ENCODE peak calls at places on chromosome 22, in ten cellular contexts. One of them, this sample, is unnamed.

GRCh38 chr22:40955516-40955915 is 4.3 kb downstream of the RBX1 start:
- DNase-seq in MM.1S: no peak
- DNase-seq in SK-N-SH: no peak
- DNase-seq in T-cell: no peak
- DNase-seq in ELR: peak
- DNase-seq in activated CD4-positive, alpha-beta T cell treated with anti-CD3 and anti-CD28 coated beads, Interleukin-2, amount 10 ng/mL, durations not matched to agents 7 days and 5 days: no peak
- DNase-seq in T-helper 2 cell: no peak
- DNase-seq in thoracic aorta: no peak
- DNase-seq in H1: no peak
- DNase-seq in HFFc6: peak
- DNase-seq in this sample: no peak

GRCh38 chr22:44819966-44820631 is 67.7 kb downstream of the ARHGAP8 start:
- DNase-seq in MM.1S: no peak
- DNase-seq in SK-N-SH: no peak
- DNase-seq in T-cell: no peak
- DNase-seq in ELR: no peak
- DNase-seq in activated CD4-positive, alpha-beta T cell treated with anti-CD3 and anti-CD28 coated beads, Interleukin-2, amount 10 ng/mL, durations not matched to agents 7 days and 5 days: no peak
- DNase-seq in T-helper 2 cell: no peak
- DNase-seq in thoracic aorta: no peak
- DNase-seq in H1: peak
- DNase-seq in HFFc6: no peak
- DNase-seq in this sample: no peak

GRCh38 chr22:19974233-19974861 is 32.7 kb upstream of the TXNRD2 start:
- DNase-seq in MM.1S: peak
- DNase-seq in SK-N-SH: peak
- DNase-seq in T-cell: no peak
- DNase-seq in ELR: peak
- DNase-seq in activated CD4-positive, alpha-beta T cell treated with anti-CD3 and anti-CD28 coated beads, Interleukin-2, amount 10 ng/mL, durations not matched to agents 7 days and 5 days: peak
- DNase-seq in T-helper 2 cell: no peak
- DNase-seq in thoracic aorta: no peak
- DNase-seq in H1: peak
- DNase-seq in HFFc6: peak
- DNase-seq in this sample: peak

GRCh38 chr22:27137809-27138400 is 480.5 kb downstream of the MIAT start:
- DNase-seq in MM.1S: no peak
- DNase-seq in SK-N-SH: peak
- DNase-seq in T-cell: no peak
- DNase-seq in ELR: no peak
- DNase-seq in activated CD4-positive, alpha-beta T cell treated with anti-CD3 and anti-CD28 coated beads, Interleukin-2, amount 10 ng/mL, durations not matched to agents 7 days and 5 days: no peak
- DNase-seq in T-helper 2 cell: no peak
- DNase-seq in thoracic aorta: no peak
- DNase-seq in H1: no peak
- DNase-seq in HFFc6: no peak
- DNase-seq in this sample: peak

GRCh38 chr22:31329029-31329428 is 17.1 kb downstream of the PATZ1 start:
- DNase-seq in MM.1S: no peak
- DNase-seq in SK-N-SH: no peak
- DNase-seq in T-cell: no peak
- DNase-seq in ELR: peak
- DNase-seq in activated CD4-positive, alpha-beta T cell treated with anti-CD3 and anti-CD28 coated beads, Interleukin-2, amount 10 ng/mL, durations not matched to agents 7 days and 5 days: no peak
- DNase-seq in T-helper 2 cell: no peak
- DNase-seq in thoracic aorta: no peak
- DNase-seq in H1: no peak
- DNase-seq in HFFc6: peak
- DNase-seq in this sample: no peak

GRCh38 chr22:25900880-25901279 is 158.9 kb downstream of the MYO18B start:
- DNase-seq in MM.1S: no peak
- DNase-seq in SK-N-SH: no peak
- DNase-seq in T-cell: no peak
- DNase-seq in ELR: no peak
- DNase-seq in activated CD4-positive, alpha-beta T cell treated with anti-CD3 and anti-CD28 coated beads, Interleukin-2, amount 10 ng/mL, durations not matched to agents 7 days and 5 days: no peak
- DNase-seq in T-helper 2 cell: no peak
- DNase-seq in thoracic aorta: no peak
- DNase-seq in H1: no peak
- DNase-seq in HFFc6: no peak
- DNase-seq in this sample: peak

GRCh38 chr22:36182056-36182455 is 19.6 kb downstream of the APOL4 start:
- DNase-seq in MM.1S: no peak
- DNase-seq in SK-N-SH: no peak
- DNase-seq in T-cell: no peak
- DNase-seq in ELR: no peak
- DNase-seq in activated CD4-positive, alpha-beta T cell treated with anti-CD3 and anti-CD28 coated beads, Interleukin-2, amount 10 ng/mL, durations not matched to agents 7 days and 5 days: no peak
- DNase-seq in T-helper 2 cell: no peak
- DNase-seq in thoracic aorta: no peak
- DNase-seq in H1: no peak
- DNase-seq in HFFc6: no peak
- DNase-seq in this sample: no peak

GRCh38 chr22:19387575-19387974 is 44.0 kb downstream of the HIRA start:
- DNase-seq in MM.1S: no peak
- DNase-seq in SK-N-SH: no peak
- DNase-seq in T-cell: no peak
- DNase-seq in ELR: no peak
- DNase-seq in activated CD4-positive, alpha-beta T cell treated with anti-CD3 and anti-CD28 coated beads, Interleukin-2, amount 10 ng/mL, durations not matched to agents 7 days and 5 days: no peak
- DNase-seq in T-helper 2 cell: no peak
- DNase-seq in thoracic aorta: no peak
- DNase-seq in H1: no peak
- DNase-seq in HFFc6: no peak
- DNase-seq in this sample: no peak

GRCh38 chr22:29073618-29074275 is 912 bp downstream of the KREMEN1 start:
- DNase-seq in MM.1S: no peak
- DNase-seq in SK-N-SH: no peak
- DNase-seq in T-cell: no peak
- DNase-seq in ELR: peak
- DNase-seq in activated CD4-positive, alpha-beta T cell treated with anti-CD3 and anti-CD28 coated beads, Interleukin-2, amount 10 ng/mL, durations not matched to agents 7 days and 5 days: no peak
- DNase-seq in T-helper 2 cell: no peak
- DNase-seq in thoracic aorta: no peak
- DNase-seq in H1: peak
- DNase-seq in HFFc6: no peak
- DNase-seq in this sample: peak

GRCh38 chr22:31451709-31452571 is 37.7 kb downstream of the EIF4ENIF1 start:
- DNase-seq in MM.1S: peak
- DNase-seq in SK-N-SH: peak
- DNase-seq in T-cell: no peak
- DNase-seq in ELR: peak
- DNase-seq in activated CD4-positive, alpha-beta T cell treated with anti-CD3 and anti-CD28 coated beads, Interleukin-2, amount 10 ng/mL, durations not matched to agents 7 days and 5 days: peak
- DNase-seq in T-helper 2 cell: no peak
- DNase-seq in thoracic aorta: no peak
- DNase-seq in H1: no peak
- DNase-seq in HFFc6: peak
- DNase-seq in this sample: no peak

GRCh38 chr22:38467438-38467903 is 425 bp upstream of the KDELR3 start:
- DNase-seq in MM.1S: no peak
- DNase-seq in SK-N-SH: no peak
- DNase-seq in T-cell: no peak
- DNase-seq in ELR: no peak
- DNase-seq in activated CD4-positive, alpha-beta T cell treated with anti-CD3 and anti-CD28 coated beads, Interleukin-2, amount 10 ng/mL, durations not matched to agents 7 days and 5 days: no peak
- DNase-seq in T-helper 2 cell: no peak
- DNase-seq in thoracic aorta: no peak
- DNase-seq in H1: no peak
- DNase-seq in HFFc6: no peak
- DNase-seq in this sample: peak

GRCh38 chr22:26479792-26480610 is 3.6 kb downstream of the HPS4 start:
- DNase-seq in MM.1S: no peak
- DNase-seq in SK-N-SH: no peak
- DNase-seq in T-cell: no peak
- DNase-seq in ELR: no peak
- DNase-seq in activated CD4-positive, alpha-beta T cell treated with anti-CD3 and anti-CD28 coated beads, Interleukin-2, amount 10 ng/mL, durations not matched to agents 7 days and 5 days: no peak
- DNase-seq in T-helper 2 cell: no peak
- DNase-seq in thoracic aorta: no peak
- DNase-seq in H1: no peak
- DNase-seq in HFFc6: no peak
- DNase-seq in this sample: no peak

GRCh38 chr22:42172385-42173172 is 42.0 kb upstream of the CYP2D6 start:
- DNase-seq in MM.1S: no peak
- DNase-seq in SK-N-SH: peak
- DNase-seq in T-cell: no peak
- DNase-seq in ELR: peak
- DNase-seq in activated CD4-positive, alpha-beta T cell treated with anti-CD3 and anti-CD28 coated beads, Interleukin-2, amount 10 ng/mL, durations not matched to agents 7 days and 5 days: no peak
- DNase-seq in T-helper 2 cell: no peak
- DNase-seq in thoracic aorta: no peak
- DNase-seq in H1: no peak
- DNase-seq in HFFc6: peak
- DNase-seq in this sample: no peak

GRCh38 chr22:46484156-46484860 is 53.1 kb downstream of the CELSR1 start:
- DNase-seq in MM.1S: no peak
- DNase-seq in SK-N-SH: peak
- DNase-seq in T-cell: no peak
- DNase-seq in ELR: no peak
- DNase-seq in activated CD4-positive, alpha-beta T cell treated with anti-CD3 and anti-CD28 coated beads, Interleukin-2, amount 10 ng/mL, durations not matched to agents 7 days and 5 days: no peak
- DNase-seq in T-helper 2 cell: no peak
- DNase-seq in thoracic aorta: no peak
- DNase-seq in H1: no peak
- DNase-seq in HFFc6: no peak
- DNase-seq in this sample: peak

GRCh38 chr22:45218974-45219373 is 21.7 kb downstream of the KIAA0930 start:
- DNase-seq in MM.1S: no peak
- DNase-seq in SK-N-SH: peak
- DNase-seq in T-cell: no peak
- DNase-seq in ELR: no peak
- DNase-seq in activated CD4-positive, alpha-beta T cell treated with anti-CD3 and anti-CD28 coated beads, Interleukin-2, amount 10 ng/mL, durations not matched to agents 7 days and 5 days: peak
- DNase-seq in T-helper 2 cell: no peak
- DNase-seq in thoracic aorta: no peak
- DNase-seq in H1: no peak
- DNase-seq in HFFc6: no peak
- DNase-seq in this sample: no peak

GRCh38 chr22:16960220-16960883 is 47.7 kb downstream of the GAB4 start:
- DNase-seq in MM.1S: no peak
- DNase-seq in SK-N-SH: no peak
- DNase-seq in T-cell: no peak
- DNase-seq in ELR: no peak
- DNase-seq in activated CD4-positive, alpha-beta T cell treated with anti-CD3 and anti-CD28 coated beads, Interleukin-2, amount 10 ng/mL, durations not matched to agents 7 days and 5 days: no peak
- DNase-seq in T-helper 2 cell: no peak
- DNase-seq in thoracic aorta: no peak
- DNase-seq in H1: peak
- DNase-seq in HFFc6: no peak
- DNase-seq in this sample: no peak

GRCh38 chr22:32949719-32950118 is 108.5 kb downstream of the SYN3 start:
- DNase-seq in MM.1S: no peak
- DNase-seq in SK-N-SH: peak
- DNase-seq in T-cell: no peak
- DNase-seq in ELR: no peak
- DNase-seq in activated CD4-positive, alpha-beta T cell treated with anti-CD3 and anti-CD28 coated beads, Interleukin-2, amount 10 ng/mL, durations not matched to agents 7 days and 5 days: no peak
- DNase-seq in T-helper 2 cell: no peak
- DNase-seq in thoracic aorta: no peak
- DNase-seq in H1: no peak
- DNase-seq in HFFc6: no peak
- DNase-seq in this sample: no peak

GRCh38 chr22:32649515-32650200 is 151.8 kb upstream of the TIMP3 start:
- DNase-seq in MM.1S: no peak
- DNase-seq in SK-N-SH: no peak
- DNase-seq in T-cell: no peak
- DNase-seq in ELR: peak
- DNase-seq in activated CD4-positive, alpha-beta T cell treated with anti-CD3 and anti-CD28 coated beads, Interleukin-2, amount 10 ng/mL, durations not matched to agents 7 days and 5 days: no peak
- DNase-seq in T-helper 2 cell: no peak
- DNase-seq in thoracic aorta: peak
- DNase-seq in H1: no peak
- DNase-seq in HFFc6: peak
- DNase-seq in this sample: no peak

GRCh38 chr22:41848468-41848867 is 15.6 kb downstream of the SREBF2 start:
- DNase-seq in MM.1S: no peak
- DNase-seq in SK-N-SH: no peak
- DNase-seq in T-cell: no peak
- DNase-seq in ELR: no peak
- DNase-seq in activated CD4-positive, alpha-beta T cell treated with anti-CD3 and anti-CD28 coated beads, Interleukin-2, amount 10 ng/mL, durations not matched to agents 7 days and 5 days: no peak
- DNase-seq in T-helper 2 cell: no peak
- DNase-seq in thoracic aorta: no peak
- DNase-seq in H1: no peak
- DNase-seq in HFFc6: no peak
- DNase-seq in this sample: no peak

GRCh38 chr22:39514373-39514973 is 5.9 kb upstream of the ATF4 start:
- DNase-seq in MM.1S: no peak
- DNase-seq in SK-N-SH: peak
- DNase-seq in T-cell: peak
- DNase-seq in ELR: peak
- DNase-seq in activated CD4-positive, alpha-beta T cell treated with anti-CD3 and anti-CD28 coated beads, Interleukin-2, amount 10 ng/mL, durations not matched to agents 7 days and 5 days: peak
- DNase-seq in T-helper 2 cell: no peak
- DNase-seq in thoracic aorta: no peak
- DNase-seq in H1: peak
- DNase-seq in HFFc6: no peak
- DNase-seq in this sample: peak

GRCh38 chr22:28741200-28741757 is 341 bp downstream of the CHEK2 start:
- DNase-seq in MM.1S: no peak
- DNase-seq in SK-N-SH: no peak
- DNase-seq in T-cell: no peak
- DNase-seq in ELR: no peak
- DNase-seq in activated CD4-positive, alpha-beta T cell treated with anti-CD3 and anti-CD28 coated beads, Interleukin-2, amount 10 ng/mL, durations not matched to agents 7 days and 5 days: no peak
- DNase-seq in T-helper 2 cell: no peak
- DNase-seq in thoracic aorta: no peak
- DNase-seq in H1: no peak
- DNase-seq in HFFc6: no peak
- DNase-seq in this sample: no peak

GRCh38 chr22:46749682-46750529 is 11.9 kb upstream of the CERK start:
- DNase-seq in MM.1S: no peak
- DNase-seq in SK-N-SH: no peak
- DNase-seq in T-cell: no peak
- DNase-seq in ELR: no peak
- DNase-seq in activated CD4-positive, alpha-beta T cell treated with anti-CD3 and anti-CD28 coated beads, Interleukin-2, amount 10 ng/mL, durations not matched to agents 7 days and 5 days: no peak
- DNase-seq in T-helper 2 cell: no peak
- DNase-seq in thoracic aorta: no peak
- DNase-seq in H1: no peak
- DNase-seq in HFFc6: peak
- DNase-seq in this sample: no peak

GRCh38 chr22:30159082-30159481 is 78.8 kb downstream of the HORMAD2 start:
- DNase-seq in MM.1S: no peak
- DNase-seq in SK-N-SH: no peak
- DNase-seq in T-cell: no peak
- DNase-seq in ELR: no peak
- DNase-seq in activated CD4-positive, alpha-beta T cell treated with anti-CD3 and anti-CD28 coated beads, Interleukin-2, amount 10 ng/mL, durations not matched to agents 7 days and 5 days: no peak
- DNase-seq in T-helper 2 cell: no peak
- DNase-seq in thoracic aorta: no peak
- DNase-seq in H1: no peak
- DNase-seq in HFFc6: no peak
- DNase-seq in this sample: no peak

GRCh38 chr22:44731357-44731970 is 20.9 kb upstream of the ARHGAP8 start:
- DNase-seq in MM.1S: no peak
- DNase-seq in SK-N-SH: peak
- DNase-seq in T-cell: no peak
- DNase-seq in ELR: no peak
- DNase-seq in activated CD4-positive, alpha-beta T cell treated with anti-CD3 and anti-CD28 coated beads, Interleukin-2, amount 10 ng/mL, durations not matched to agents 7 days and 5 days: no peak
- DNase-seq in T-helper 2 cell: no peak
- DNase-seq in thoracic aorta: no peak
- DNase-seq in H1: no peak
- DNase-seq in HFFc6: no peak
- DNase-seq in this sample: no peak

GRCh38 chr22:46043816-46044717 is 67.1 kb upstream of the WNT7B start:
- DNase-seq in MM.1S: no peak
- DNase-seq in SK-N-SH: no peak
- DNase-seq in T-cell: no peak
- DNase-seq in ELR: peak
- DNase-seq in activated CD4-positive, alpha-beta T cell treated with anti-CD3 and anti-CD28 coated beads, Interleukin-2, amount 10 ng/mL, durations not matched to agents 7 days and 5 days: no peak
- DNase-seq in T-helper 2 cell: no peak
- DNase-seq in thoracic aorta: no peak
- DNase-seq in H1: peak
- DNase-seq in HFFc6: no peak
- DNase-seq in this sample: no peak

GRCh38 chr22:20514658-20515406 is 7.4 kb downstream of the MED15 start:
- DNase-seq in MM.1S: no peak
- DNase-seq in SK-N-SH: no peak
- DNase-seq in T-cell: no peak
- DNase-seq in ELR: peak
- DNase-seq in activated CD4-positive, alpha-beta T cell treated with anti-CD3 and anti-CD28 coated beads, Interleukin-2, amount 10 ng/mL, durations not matched to agents 7 days and 5 days: no peak
- DNase-seq in T-helper 2 cell: no peak
- DNase-seq in thoracic aorta: no peak
- DNase-seq in H1: no peak
- DNase-seq in HFFc6: peak
- DNase-seq in this sample: no peak

GRCh38 chr22:27687984-27688545 is 113.5 kb downstream of the MN1 start:
- DNase-seq in MM.1S: no peak
- DNase-seq in SK-N-SH: no peak
- DNase-seq in T-cell: no peak
- DNase-seq in ELR: peak
- DNase-seq in activated CD4-positive, alpha-beta T cell treated with anti-CD3 and anti-CD28 coated beads, Interleukin-2, amount 10 ng/mL, durations not matched to agents 7 days and 5 days: no peak
- DNase-seq in T-helper 2 cell: no peak
- DNase-seq in thoracic aorta: no peak
- DNase-seq in H1: no peak
- DNase-seq in HFFc6: no peak
- DNase-seq in this sample: no peak

GRCh38 chr22:27019827-27020226 is 362.4 kb downstream of the MIAT start:
- DNase-seq in MM.1S: no peak
- DNase-seq in SK-N-SH: no peak
- DNase-seq in T-cell: no peak
- DNase-seq in ELR: no peak
- DNase-seq in activated CD4-positive, alpha-beta T cell treated with anti-CD3 and anti-CD28 coated beads, Interleukin-2, amount 10 ng/mL, durations not matched to agents 7 days and 5 days: no peak
- DNase-seq in T-helper 2 cell: no peak
- DNase-seq in thoracic aorta: peak
- DNase-seq in H1: no peak
- DNase-seq in HFFc6: no peak
- DNase-seq in this sample: no peak